ENCODE peak calls at places on chromosome 19, in four cellular contexts. R, M, A and J are unnamed samples.

GRCh38 chr19:40412866-40413265 is 312 bp downstream of the PRX start:
- DNase-seq in R (no peak), M (no peak), A (no peak), J (no peak)

GRCh38 chr19:12272980-12273901 is 21.4 kb downstream of the ZNF44 start:
- DNase-seq in R (no peak), M (no peak), A (no peak), J (no peak)

GRCh38 chr19:15264061-15264932 is 32.0 kb upstream of the EPHX3 start:
- DNase-seq in R (peak; percentile 70), M (peak; percentile 65), A (peak; percentile 51), J (no peak)

GRCh38 chr19:44608391-44608821 is 5.0 kb upstream of the IGSF23 start:
- DNase-seq in R (no peak), M (peak; percentile 69), A (peak; percentile 87), J (no peak)

GRCh38 chr19:11225172-11225571 is 14.2 kb upstream of the ANGPTL8 start:
- DNase-seq in R (no peak), M (no peak), A (no peak), J (no peak)

GRCh38 chr19:16001481-16002312 is 52.9 kb downstream of the OR10H4 start:
- DNase-seq in R (no peak), M (peak; percentile 77), A (peak; percentile 33), J (peak; percentile 55)

GRCh38 chr19:8113017-8113416 is 36.4 kb downstream of the FBN3 start:
- DNase-seq in R (no peak), M (no peak), A (no peak), J (no peak)

GRCh38 chr19:54421169-54421516 is 5.9 kb downstream of the TTYH1 start:
- DNase-seq in R (no peak), M (no peak), A (no peak), J (no peak)

GRCh38 chr19:16180611-16181010 is 4.6 kb upstream of the FAM32A start:
- DNase-seq in R (no peak), M (peak; percentile 86), A (no peak), J (no peak)

GRCh38 chr19:33553530-33554310 is 32.1 kb upstream of the PEPD start:
- DNase-seq in R (no peak), M (no peak), A (no peak), J (no peak)

GRCh38 chr19:38736036-38736412 is 8.2 kb downstream of the CAPN12 start:
- DNase-seq in R (peak; percentile 71), M (no peak), A (no peak), J (no peak)

GRCh38 chr19:23118400-23118799 is 1.6 kb downstream of the ZNF730 start:
- DNase-seq in R (no peak), M (no peak), A (no peak), J (no peak)

GRCh38 chr19:57689750-57690149 is 8.0 kb downstream of the ZNF551 start:
- DNase-seq in R (no peak), M (no peak), A (no peak), J (no peak)

GRCh38 chr19:1266116-1266817 is 2.9 kb upstream of the CIRBP start:
- DNase-seq in R (peak; percentile 96), M (peak; percentile 78), A (peak; percentile 70), J (no peak)

GRCh38 chr19:9936151-9937000 is at the start of gene OLFM2:
- DNase-seq in R (peak; percentile 83), M (no peak), A (no peak), J (no peak)

GRCh38 chr19:19670070-19670551 is 1.5 kb downstream of the ZNF101 start:
- DNase-seq in R (no peak), M (no peak), A (no peak), J (no peak)

GRCh38 chr19:16379521-16380313 is 55.1 kb downstream of the KLF2 start:
- DNase-seq in R (no peak), M (no peak), A (no peak), J (no peak)

GRCh38 chr19:51830263-51830662 is 35.3 kb downstream of the FPR3 start:
- DNase-seq in R (peak; percentile 14), M (no peak), A (no peak), J (no peak)
- TF ChIP-seq FOS in R (no peak), M (no peak), A (no peak), J (no peak)

GRCh38 chr19:2811221-2811722 is 8.4 kb upstream of the ZNF554 start:
- DNase-seq in R (no peak), M (no peak), A (no peak), J (no peak)
- TF ChIP-seq FOS in R (no peak), M (no peak), A (no peak), J (no peak)

GRCh38 chr19:46637224-46637623 is 1.2 kb upstream of the GNG8 start:
- DNase-seq in R (no peak), M (no peak), A (no peak), J (no peak)

GRCh38 chr19:46635920-46636761 is at the start of gene GNG8:
- DNase-seq in R (peak; percentile 54), M (no peak), A (no peak), J (no peak)

GRCh38 chr19:46633130-46633529 is 2.9 kb downstream of the GNG8 start:
- DNase-seq in R (no peak), M (no peak), A (no peak), J (no peak)

GRCh38 chr19:46634045-46634655 is 1.9 kb downstream of the GNG8 start:
- DNase-seq in R (peak; percentile 98), M (peak; percentile 64), A (peak; percentile 75), J (no peak)

DNA sequence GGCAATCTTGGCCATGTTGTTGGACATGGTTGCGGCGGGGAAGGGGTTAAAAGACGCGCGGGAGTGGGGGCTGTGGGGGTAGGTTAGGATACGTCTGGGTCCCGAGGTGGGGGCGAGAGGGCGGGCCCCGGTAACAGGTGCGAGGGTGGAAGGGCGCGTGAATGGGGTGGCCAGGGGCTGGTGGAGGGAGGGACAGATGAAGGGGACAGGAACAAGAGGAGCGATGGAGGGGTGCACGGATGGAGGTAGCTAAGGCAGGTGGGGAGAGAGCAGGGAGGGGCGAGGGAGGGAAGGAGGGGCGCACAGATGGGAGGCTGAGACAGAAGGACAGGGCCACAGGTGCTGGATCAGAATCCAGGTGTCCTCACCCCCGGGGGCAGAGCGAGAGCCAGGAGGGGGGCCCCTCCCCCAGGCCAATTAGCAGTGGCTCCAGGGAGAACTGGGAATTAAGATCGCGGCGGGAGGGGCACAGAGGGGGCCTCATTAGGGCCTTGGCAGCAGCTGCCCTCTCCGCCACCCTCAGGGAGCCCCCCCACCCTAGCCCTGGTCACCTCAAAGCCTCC is 1.3 kb downstream of the GNG8 start:
- DNase-seq in R (no peak), M (no peak), A (no peak), J (no peak)
- TF ChIP-seq FOS in R (no peak), M (no peak), A (no peak), J (no peak)

GRCh38 chr19:49340069-49340864 is 5.1 kb downstream of the CD37 start:
- DNase-seq in R (peak; percentile 87), M (no peak), A (peak; percentile 56), J (peak; percentile 93)
- TF ChIP-seq FOS in R (no peak), M (no peak), A (no peak), J (no peak)

GRCh38 chr19:3100331-3100730 is 6.2 kb downstream of the GNA11 start:
- DNase-seq in R (no peak), M (no peak), A (no peak), J (no peak)

GRCh38 chr19:3104708-3104983 is 10.5 kb downstream of the GNA11 start:
- DNase-seq in R (no peak), M (no peak), A (no peak), J (no peak)

GRCh38 chr19:3099347-3100145 is 5.4 kb downstream of the GNA11 start:
- DNase-seq in R (no peak), M (no peak), A (no peak), J (no peak)

GRCh38 chr19:3100747-3101730 is 6.9 kb downstream of the GNA11 start:
- DNase-seq in R (no peak), M (no peak), A (no peak), J (no peak)

GRCh38 chr19:3102239-3103140 is 8.3 kb downstream of the GNA11 start:
- DNase-seq in R (no peak), M (no peak), A (no peak), J (no peak)
- TF ChIP-seq FOS in R (no peak), M (no peak), A (no peak), J (no peak)